ENCODE peak calls at places on chromosomes 6 and 20, in four cellular contexts. G, M, U and H are unnamed samples.

GRCh38 chr6:11374036-11375010 is 141.9 kb upstream of the NEDD9 start:
- DNase-seq in G (no peak), M (no peak), U (no peak), H (no peak)

GRCh38 chr6:33577106-33577535 is 3.0 kb downstream of the BAK1 start:
- DNase-seq in G (no peak), M (no peak), U (no peak), H (no peak)

GRCh38 chr6:25442898-25443297 is 163.7 kb downstream of the CARMIL1 start:
- DNase-seq in G (peak), M (no peak), U (no peak), H (no peak)

GRCh38 chr20:38810926-38811325 is 5.4 kb downstream of the PPP1R16B start:
- DNase-seq in G (no peak), M (no peak), U (no peak), H (no peak)

GRCh38 chr20:41738584-41739193 is 120.5 kb upstream of the CHD6 start:
- DNase-seq in G (peak), M (no peak), U (peak), H (peak)

GRCh38 chr6:6742535-6742934 is 154.0 kb downstream of the LY86 start:
- DNase-seq in G (no peak), M (no peak), U (no peak), H (no peak)

GRCh38 chr6:48109902-48110301 is 1.1 kb downstream of the PTCHD4 start:
- DNase-seq in G (peak), M (no peak), U (no peak), H (no peak)

GRCh38 chr6:107616776-107617175 is 126.9 kb downstream of the SOBP start:
- DNase-seq in G (no peak), M (no peak), U (no peak), H (no peak)

GRCh38 chr6:43120938-43121913 is 45.1 kb downstream of the PTK7 start:
- DNase-seq in G (peak), M (no peak), U (no peak), H (no peak)

GRCh38 chr20:43914286-43914685 is 366 bp upstream of the TOX2 start:
- DNase-seq in G (no peak), M (no peak), U (no peak), H (no peak)

GRCh38 chr20:20205141-20205861 is 153.0 kb downstream of the CFAP61 start:
- DNase-seq in G (no peak), M (no peak), U (no peak), H (no peak)

GRCh38 chr6:99808992-99809391 is 185.0 kb downstream of the MCHR2 start:
- DNase-seq in G (no peak), M (no peak), U (no peak), H (no peak)

GRCh38 chr20:57443349-57443748 is 52.2 kb downstream of the RBM38 start:
- DNase-seq in G (no peak), M (no peak), U (no peak), H (no peak)

GRCh38 chr20:9609892-9610502 is 95.6 kb downstream of the LAMP5 start:
- DNase-seq in G (peak), M (no peak), U (peak), H (peak)